ENCODE peak calls at places on chromosomes 7 and 10, in six cellular contexts. J is spleen, D is Caco-2, E is HFF-Myc, P is foreskin fibroblast, S is Panc1. L is an unnamed sample.

GRCh38 chr7:114504586-114504985 is 90.0 kb downstream of the FOXP2 start:
- DNase-seq in P (peak; percentile 35), D (no peak), S (no peak), E (peak; percentile 24), J (no peak), L (no peak)

GRCh38 chr10:112471878-112472487 is 25.0 kb downstream of the VTI1A start:
- DNase-seq in J (no peak), D (peak; percentile 21), E (peak; percentile 26), S (peak; percentile 50), P (peak; percentile 64), L (no peak)

GRCh38 chr10:21649441-21649872 is 115.4 kb downstream of the MLLT10 start:
- DNase-seq in S (no peak), J (no peak), D (no peak), E (no peak), P (peak; percentile 7), L (no peak)

GRCh38 chr10:89837173-89838001 is 136.0 kb downstream of the KIF20B start:
- DNase-seq in S (no peak), J (peak; percentile 87), P (peak; percentile 56), D (peak; percentile 18), E (no peak), L (no peak)

GRCh38 chr7:150685219-150686029 is at the start of gene GIMAP2:
- DNase-seq in D (no peak), P (no peak), J (no peak), S (no peak), E (no peak), L (no peak)

GRCh38 chr10:128150045-128150493 is 23.8 kb upstream of the MKI67 start:
- DNase-seq in S (no peak), P (peak; percentile 89), J (peak; percentile 94), E (peak; percentile 26), D (peak; percentile 84), L (no peak)

GRCh38 chr7:13092708-13093005 is 405.2 kb downstream of the ARL4A start:
- DNase-seq in S (no peak), D (no peak), P (no peak), E (no peak), J (no peak), L (no peak)

GRCh38 chr10:72013202-72013945 is 49.2 kb downstream of the CHST3 start:
- DNase-seq in P (no peak), E (no peak), S (no peak), D (no peak), J (no peak), L (no peak)

DNA sequence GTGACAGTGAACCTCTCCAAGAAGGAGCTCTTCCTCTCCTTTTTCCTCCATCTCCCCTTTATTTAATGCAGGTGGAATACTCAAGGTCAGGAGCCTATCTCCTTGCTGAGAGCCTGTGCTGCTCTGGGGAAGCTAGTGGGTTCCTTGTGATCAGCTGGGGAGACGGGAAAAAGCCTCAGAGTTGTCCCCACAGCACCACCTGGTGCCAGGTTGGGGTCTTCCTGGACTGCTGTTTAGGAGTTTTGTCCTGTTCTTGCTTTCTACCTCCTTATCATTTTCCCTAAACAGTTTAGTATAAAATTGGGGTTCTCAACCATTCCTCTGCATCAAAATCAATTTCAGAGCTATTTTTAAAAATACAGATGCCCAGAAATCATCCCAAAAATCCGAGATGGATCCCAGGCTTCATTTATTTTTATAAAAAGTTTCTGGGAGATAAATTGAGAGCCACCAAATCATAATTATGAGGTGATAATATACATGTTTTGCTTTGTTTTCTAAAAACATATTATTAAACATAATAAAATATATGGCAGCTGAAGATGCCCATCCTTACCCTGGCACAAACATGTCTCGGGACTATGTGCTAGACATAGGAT is 44.3 kb downstream of the MACC1 start:
- DNase-seq in S (peak; percentile 60), J (no peak), P (peak; percentile 55), D (peak; percentile 82), E (peak; percentile 12), L (no peak)
- TF ChIP-seq CTCF in S (peak; percentile 76), J (no peak), P (peak; percentile 60), D (peak; percentile 88), E (peak; percentile 67), L (peak; percentile 59)

GRCh38 chr7:987909-988308 is 4.9 kb downstream of the CYP2W1 start:
- DNase-seq in D (no peak), S (no peak), J (no peak), E (no peak), P (no peak), L (no peak)

GRCh38 chr7:984361-985126 is 1.6 kb downstream of the CYP2W1 start:
- DNase-seq in D (no peak), E (no peak), P (no peak), S (no peak), J (no peak), L (no peak)

GRCh38 chr7:985127-985416 is 2.1 kb downstream of the CYP2W1 start:
- DNase-seq in E (no peak), D (no peak), S (no peak), J (no peak), P (no peak), L (no peak)

GRCh38 chr7:986766-987722 is 4.1 kb downstream of the CYP2W1 start:
- DNase-seq in E (no peak), P (no peak), J (no peak), S (no peak), D (no peak), L (no peak)

GRCh38 chr7:985915-986741 is 3.1 kb downstream of the CYP2W1 start:
- DNase-seq in S (no peak), J (no peak), P (peak; percentile 47), D (no peak), E (no peak), L (no peak)
- H3K4me3 ChIP-seq in S (peak overlapping the region; percentile 9), J (no peak overlapping the region), P (no peak overlapping the region), D (no peak overlapping the region), E (no peak overlapping the region), L (no peak overlapping the region)

GRCh38 chr10:13516176-13516575 is 12.6 kb downstream of the BEND7 start:
- DNase-seq in J (no peak), D (no peak), P (no peak), S (no peak), E (no peak), L (no peak)
- TF ChIP-seq CTCF in J (no peak), D (no peak), P (no peak), S (no peak), E (no peak), L (no peak)

GRCh38 chr10:102745157-102745556 is 1.4 kb downstream of the WBP1L start:
- DNase-seq in P (no peak), E (no peak), D (no peak), S (no peak), J (no peak), L (no peak)
- H3K4me3 ChIP-seq in P (peak overlapping the region; percentile 69), E (peak overlapping the region; percentile 71), D (peak overlapping the region; percentile 76), S (peak overlapping the region; percentile 92), J (peak overlapping the region; percentile 95), L (peak overlapping the region; percentile 100)

GRCh38 chr10:102491136-102491535 is 11.4 kb downstream of the ACTR1A start:
- DNase-seq in P (no peak), J (peak; percentile 11), D (no peak), E (no peak), S (no peak), L (no peak)

GRCh38 chr10:102492344-102492939 is 10.1 kb downstream of the ACTR1A start:
- DNase-seq in P (no peak), E (no peak), D (no peak), J (peak; percentile 20), S (no peak), L (no peak)

GRCh38 chr10:102497545-102497944 is 5.0 kb downstream of the ACTR1A start:
- DNase-seq in P (no peak), S (no peak), D (no peak), J (no peak), E (no peak), L (no peak)

GRCh38 chr10:102492983-102493382 is 9.5 kb downstream of the ACTR1A start:
- DNase-seq in P (no peak), D (no peak), S (no peak), E (no peak), J (peak; percentile 2), L (no peak)

DNA sequence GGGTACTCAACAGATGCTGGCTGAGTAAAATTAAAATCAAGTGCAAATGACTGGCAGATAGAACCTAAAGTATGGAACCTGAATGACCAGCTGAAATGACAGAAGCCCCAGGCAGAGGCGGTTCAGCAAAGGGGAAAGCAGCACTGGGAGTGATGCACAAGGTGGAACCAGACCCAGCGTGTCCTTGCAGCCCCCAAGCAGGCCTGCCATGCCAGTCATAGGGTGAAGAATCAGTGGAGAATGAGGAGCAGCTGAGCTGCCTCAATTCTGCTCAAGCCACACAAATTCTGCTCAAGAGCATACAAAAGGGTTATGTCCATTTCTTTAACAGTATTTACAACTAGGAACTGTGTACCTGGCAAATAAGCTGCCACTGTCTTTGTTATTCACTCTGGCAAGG is 8.7 kb downstream of the ACTR1A start:
- DNase-seq in D (no peak), E (no peak), S (no peak), P (no peak), J (peak; percentile 5), L (no peak)
- TF ChIP-seq CTCF in D (no peak), E (no peak), S (no peak), P (no peak), J (no peak), L (no peak)

L was measured in AG04449.